ENCODE peak calls at places on chromosomes 7 and 10, in four cellular contexts. O is psoas muscle, R is choroid plexus epithelial cell, F is upper lobe of right lung. W is an unnamed sample.

GRCh38 chr7:2518101-2518500 is 1.5 kb upstream of the LFNG start:
- DNase-seq in O (no peak), R (no peak), F (no peak), W (no peak)

GRCh38 chr10:17031656-17032630 is 97.7 kb downstream of the CUBN start:
- DNase-seq in O (no peak), R (no peak), F (no peak), W (no peak)

GRCh38 chr7:76310102-76310957 is 7.9 kb downstream of the HSPB1 start:
- DNase-seq in O (no peak), R (no peak), F (no peak), W (no peak)

GRCh38 chr10:112914288-112914952 is 35.6 kb upstream of the TCF7L2 start:
- DNase-seq in O (no peak), R (no peak), F (no peak), W (no peak)

GRCh38 chr7:127486654-127487053 is 94.1 kb upstream of the ZNF800 start:
- DNase-seq in O (no peak), R (no peak), F (no peak), W (no peak)

GRCh38 chr10:34815174-34816066 is at the start of gene PARD3:
- DNase-seq in O (peak; percentile 88), R (peak; percentile 69), F (peak; percentile 86), W (no peak)

GRCh38 chr10:29734640-29734979 is 99.8 kb upstream of the SVIL start:
- DNase-seq in O (no peak), R (no peak), F (no peak), W (no peak)

GRCh38 chr10:99344715-99345114 is 15.6 kb downstream of the CNNM1 start:
- DNase-seq in O (no peak), R (no peak), F (no peak), W (no peak)

GRCh38 chr7:2355079-2356008 is 717 bp downstream of the EIF3B start:
- DNase-seq in O (peak; percentile 54), R (no peak), F (peak; percentile 67), W (no peak)

GRCh38 chr7:70193514-70193913 is 595.2 kb downstream of the AUTS2 start:
- DNase-seq in O (no peak), R (peak; percentile 40), F (no peak), W (no peak)

GRCh38 chr7:38163671-38164070 is 14.4 kb upstream of the STARD3NL start:
- DNase-seq in O (no peak), R (no peak), F (no peak), W (no peak)

GRCh38 chr10:63133787-63134557 is 844 bp downstream of the NRBF2 start:
- DNase-seq in O (no peak), R (peak; percentile 58), F (no peak), W (no peak)

GRCh38 chr7:81484266-81484665 is 285.6 kb downstream of the HGF start:
- DNase-seq in O (peak; percentile 56), R (peak; percentile 91), F (no peak), W (no peak)

GRCh38 chr7:8157296-8157695 is 104.7 kb downstream of the ICA1 start:
- DNase-seq in O (no peak), R (no peak), F (no peak), W (no peak)

DNA sequence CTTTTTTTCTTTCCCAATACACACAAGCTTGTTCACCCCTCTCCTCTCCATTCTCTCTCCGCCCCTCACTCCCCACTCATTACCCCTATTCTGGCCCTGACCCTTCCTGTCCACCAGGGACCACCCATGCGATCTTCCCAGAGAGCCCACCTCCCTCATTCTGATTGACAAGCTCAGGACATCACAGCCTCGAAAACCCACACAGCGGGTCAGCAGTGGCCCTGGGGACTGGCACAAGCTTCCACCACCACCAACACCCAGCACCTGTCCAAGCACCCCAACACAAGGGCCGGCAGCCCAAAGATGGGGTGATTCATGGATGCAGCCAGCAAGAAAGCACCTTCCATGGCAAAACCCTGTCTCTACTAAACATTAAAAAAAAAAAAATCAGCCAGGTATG is 50.0 kb upstream of the USP6NL start:
- DNase-seq in O (no peak), R (no peak), F (no peak), W (no peak)
- TF ChIP-seq CTCF in O (no peak), R (no peak), F (no peak), W (no peak)

DNA sequence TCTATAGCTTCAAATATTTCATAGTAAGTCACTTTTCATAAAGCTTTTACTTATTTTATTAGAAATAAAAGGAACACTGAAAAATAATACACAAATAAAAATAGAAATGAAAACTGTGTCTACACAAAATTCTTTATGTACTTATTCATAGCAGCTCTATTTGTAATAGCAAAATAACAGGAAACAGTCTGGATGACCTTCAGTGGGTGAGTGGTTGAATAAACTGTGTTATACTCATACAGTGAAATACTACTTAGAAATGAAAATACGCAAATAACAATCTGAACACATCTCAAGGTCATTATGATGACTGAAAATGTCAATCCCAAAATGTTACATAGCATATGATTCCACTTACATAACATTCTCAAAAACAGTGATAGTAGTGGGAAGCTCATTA is 138.7 kb upstream of the PCLO start:
- DNase-seq in O (no peak), R (peak; percentile 85), F (no peak), W (no peak)
- H3K4me3 ChIP-seq in O (no peak overlapping the region), R (no peak overlapping the region), F (no peak overlapping the region), W (no peak overlapping the region)

DNA sequence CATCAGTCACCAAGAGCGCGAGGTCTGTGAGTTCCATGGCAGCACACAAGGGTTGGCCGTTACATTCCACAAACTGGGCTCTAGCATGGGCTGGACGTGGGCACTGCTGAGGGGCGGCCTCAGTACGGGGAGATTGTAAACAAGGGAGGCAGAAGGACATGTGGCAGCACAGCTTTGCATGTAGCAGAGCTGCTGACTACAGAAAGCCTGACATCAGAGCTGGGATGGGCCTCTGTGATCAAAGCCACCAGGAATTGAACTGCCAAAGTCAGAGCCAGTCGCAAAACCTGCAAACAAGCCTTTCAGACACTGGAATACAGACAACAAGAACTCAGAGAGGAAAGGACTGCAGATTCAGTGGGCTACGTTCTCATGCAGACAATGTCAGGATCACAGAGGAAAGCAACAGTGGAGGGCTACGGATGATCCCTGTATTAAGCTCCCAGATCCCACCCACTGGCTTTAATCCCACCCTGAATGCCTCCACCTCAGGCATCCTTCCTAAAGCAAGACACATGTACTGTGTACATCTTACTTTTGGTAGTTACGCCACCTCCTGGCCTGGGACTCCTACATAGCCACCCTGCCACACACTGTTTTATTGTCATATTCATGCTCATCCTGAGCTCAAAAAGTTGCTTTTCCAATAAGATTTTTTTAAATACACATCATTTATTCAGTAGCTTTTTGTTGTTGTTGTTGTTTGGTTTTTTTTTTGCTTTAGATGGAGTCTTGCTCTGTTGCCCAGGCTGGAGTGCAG is 291.1 kb upstream of the IMMP2L start:
- DNase-seq in O (no peak), R (peak; percentile 26), F (no peak), W (no peak)
- TF ChIP-seq CTCF in O (no peak), R (peak; percentile 45), F (no peak), W (peak; percentile 32)

DNA sequence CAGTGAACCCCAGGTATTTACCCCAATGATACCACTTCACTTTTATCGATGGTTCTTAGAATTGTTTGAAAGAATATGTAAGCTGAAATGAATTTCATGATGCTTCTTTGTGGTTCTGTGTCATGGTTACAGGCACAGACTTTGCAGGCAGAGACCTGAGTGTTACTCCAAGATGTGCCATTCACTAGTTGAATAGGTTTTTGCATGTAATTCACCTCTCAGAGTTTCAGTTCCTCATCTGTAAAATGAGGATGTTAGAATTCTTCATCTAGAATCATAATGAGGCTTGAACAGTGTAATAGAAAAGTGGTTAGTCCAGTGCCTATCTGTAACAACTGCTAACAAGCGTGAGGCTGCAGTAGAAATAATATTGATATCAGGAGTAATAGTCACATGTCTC is 54.6 kb downstream of the VSTM2A start:
- DNase-seq in O (no peak), R (no peak), F (no peak), W (no peak)
- H3K4me3 ChIP-seq in O (no peak overlapping the region), R (no peak overlapping the region), F (no peak overlapping the region), W (no peak overlapping the region)

DNA sequence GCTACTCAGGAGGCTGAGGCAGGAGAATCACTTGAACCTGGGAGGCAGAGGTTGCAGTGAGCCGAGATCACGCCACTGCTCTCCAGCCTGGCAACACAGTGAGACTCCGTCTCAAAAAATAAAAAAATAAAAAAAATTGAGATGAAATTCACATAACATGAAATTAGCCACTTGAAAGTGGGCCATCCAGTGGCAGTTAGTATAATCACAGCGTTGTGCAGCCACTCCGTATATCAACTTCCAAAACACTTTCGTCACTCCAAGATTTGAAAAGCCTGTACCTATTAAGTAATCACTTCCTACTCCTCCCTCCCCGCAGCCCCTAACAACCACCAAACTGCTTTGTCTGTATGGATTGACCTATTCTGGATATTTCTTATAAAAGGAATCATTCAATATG is 20.7 kb upstream of the CACUL1 start:
- DNase-seq in O (no peak), R (peak; percentile 35), F (no peak), W (no peak)
- TF ChIP-seq CTCF in O (no peak), R (peak; percentile 46), F (peak; percentile 15), W (peak; percentile 36)

GRCh38 chr7:64888901-64889685 is 14.0 kb upstream of the ZNF273 start:
- DNase-seq in O (no peak), R (no peak), F (peak; percentile 75), W (no peak)

GRCh38 chr7:64889686-64890162 is 13.3 kb upstream of the ZNF273 start:
- DNase-seq in O (no peak), R (no peak), F (no peak), W (no peak)

GRCh38 chr7:64888561-64888900 is 14.5 kb upstream of the ZNF273 start:
- DNase-seq in O (no peak), R (peak; percentile 27), F (no peak), W (no peak)

GRCh38 chr7:64886956-64887545 is 16.0 kb upstream of the ZNF273 start:
- DNase-seq in O (no peak), R (no peak), F (no peak), W (no peak)

DNA sequence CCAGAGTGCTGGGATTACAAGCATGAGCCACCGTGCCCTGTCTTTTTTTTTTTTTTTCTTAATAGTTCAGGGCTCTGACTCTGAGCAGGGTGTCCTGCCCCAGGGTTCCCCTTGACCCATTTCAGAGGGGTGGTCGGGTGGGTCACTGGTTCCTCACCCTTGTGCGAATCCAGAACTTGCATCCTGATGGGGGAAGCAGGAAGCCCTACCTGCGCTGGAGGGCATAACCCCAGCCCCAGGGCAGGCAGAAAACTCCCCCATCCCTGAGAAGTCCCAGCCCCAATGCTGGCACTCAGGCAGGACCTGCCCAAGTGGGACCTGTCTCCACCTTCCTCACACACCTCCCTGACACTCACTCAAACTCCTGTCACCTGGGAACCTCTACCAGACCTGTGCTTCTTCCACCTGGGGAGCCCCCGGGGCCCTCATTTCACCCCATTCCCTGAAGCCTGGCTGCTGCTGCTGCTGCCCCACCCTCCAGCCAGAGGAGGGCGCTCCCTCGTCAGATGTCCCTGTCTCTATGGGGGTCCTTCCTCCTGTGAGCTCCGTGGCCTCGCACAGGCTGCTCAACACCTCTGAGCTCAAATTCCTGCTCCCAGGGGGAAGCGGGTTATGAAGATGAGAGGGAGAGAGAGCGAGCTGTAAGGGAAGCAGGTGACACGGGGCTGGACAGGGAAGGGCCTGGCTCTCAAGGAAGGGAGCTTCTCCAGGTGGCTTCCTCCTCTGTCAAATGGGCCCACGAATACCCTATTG is 15.1 kb upstream of the ZNF273 start:
- DNase-seq in O (no peak), R (peak; percentile 24), F (peak; percentile 77), W (no peak)
- H3K4me3 ChIP-seq in O (peak overlapping the region; percentile 66), R (no peak overlapping the region), F (peak overlapping the region; percentile 60), W (peak overlapping the region; percentile 49)

GRCh38 chr10:46325021-46325420 is 38.2 kb downstream of the ANTXRL start:
- DNase-seq in O (no peak), R (peak; percentile 45), F (no peak), W (no peak)
- TF ChIP-seq CTCF in O (peak; percentile 26), R (peak; percentile 71), F (peak; percentile 33), W (peak; percentile 42)

GRCh38 chr7:107856806-107857540 is 34.0 kb upstream of the DLD start:
- DNase-seq in O (no peak), R (peak; percentile 46), F (no peak), W (no peak)
- H3K4me3 ChIP-seq in O (no peak overlapping the region), R (no peak overlapping the region), F (no peak overlapping the region), W (no peak overlapping the region)

GRCh38 chr10:55065185-55065584 is 264.2 kb upstream of the PCDH15 start:
- DNase-seq in O (no peak), R (no peak), F (no peak), W (no peak)
- TF ChIP-seq CTCF in O (no peak), R (no peak), F (no peak), W (no peak)